ENCODE peak calls at places on chromosomes 1 and 21, in eight cellular contexts. One of them, this sample, is unnamed.

GRCh38 chr1:206957639-206958038 is 11.4 kb upstream of the PIGR start:
- DNase-seq in cardiac fibroblast: no peak
- DNase-seq in Peyer's patch: no peak
- DNase-seq in heart left ventricle: no peak
- DNase-seq in HFF-Myc: no peak
- DNase-seq in breast epithelium: no peak
- DNase-seq in lower leg skin: no peak
- DNase-seq in RWPE1: no peak
- DNase-seq in this sample: no peak

GRCh38 chr21:42443181-42443785 is 39.6 kb downstream of the UBASH3A start:
- DNase-seq in heart left ventricle: no peak
- DNase-seq in cardiac fibroblast: no peak
- DNase-seq in lower leg skin: no peak
- DNase-seq in RWPE1: no peak
- DNase-seq in breast epithelium: no peak
- DNase-seq in HFF-Myc: no peak
- DNase-seq in Peyer's patch: no peak
- DNase-seq in this sample: no peak

GRCh38 chr21:31554511-31555022 is 104.9 kb upstream of the SOD1 start:
- DNase-seq in heart left ventricle: no peak
- DNase-seq in RWPE1: peak
- DNase-seq in cardiac fibroblast: peak
- DNase-seq in breast epithelium: no peak
- DNase-seq in Peyer's patch: no peak
- DNase-seq in lower leg skin: no peak
- DNase-seq in HFF-Myc: no peak
- DNase-seq in this sample: no peak

GRCh38 chr1:54409156-54410142 is 3.3 kb upstream of the SSBP3 start:
- DNase-seq in RWPE1: no peak
- DNase-seq in lower leg skin: no peak
- DNase-seq in Peyer's patch: no peak
- DNase-seq in HFF-Myc: no peak
- DNase-seq in cardiac fibroblast: no peak
- DNase-seq in breast epithelium: no peak
- DNase-seq in heart left ventricle: no peak
- DNase-seq in this sample: no peak

GRCh38 chr1:238141295-238141694 is 250.6 kb upstream of the ZP4 start:
- DNase-seq in RWPE1: no peak
- DNase-seq in lower leg skin: no peak
- DNase-seq in HFF-Myc: no peak
- DNase-seq in Peyer's patch: no peak
- DNase-seq in breast epithelium: no peak
- DNase-seq in cardiac fibroblast: no peak
- DNase-seq in heart left ventricle: no peak
- DNase-seq in this sample: no peak

GRCh38 chr1:167842872-167843271 is 71.1 kb downstream of the ADCY10 start:
- DNase-seq in breast epithelium: no peak
- DNase-seq in HFF-Myc: no peak
- DNase-seq in heart left ventricle: no peak
- DNase-seq in cardiac fibroblast: no peak
- DNase-seq in RWPE1: no peak
- DNase-seq in Peyer's patch: no peak
- DNase-seq in lower leg skin: no peak
- DNase-seq in this sample: no peak

GRCh38 chr1:172753964-172754363 is 95.1 kb downstream of the FASLG start:
- DNase-seq in RWPE1: no peak
- DNase-seq in heart left ventricle: no peak
- DNase-seq in lower leg skin: no peak
- DNase-seq in cardiac fibroblast: no peak
- DNase-seq in breast epithelium: no peak
- DNase-seq in Peyer's patch: no peak
- DNase-seq in HFF-Myc: no peak
- DNase-seq in this sample: no peak

GRCh38 chr1:64546018-64546417 is 76.1 kb downstream of the CACHD1 start:
- DNase-seq in Peyer's patch: no peak
- DNase-seq in lower leg skin: no peak
- DNase-seq in breast epithelium: no peak
- DNase-seq in HFF-Myc: no peak
- DNase-seq in RWPE1: no peak
- DNase-seq in heart left ventricle: no peak
- DNase-seq in cardiac fibroblast: peak
- DNase-seq in this sample: no peak

GRCh38 chr1:206792939-206793607 is 20.8 kb upstream of the IL10 start:
- DNase-seq in HFF-Myc: no peak
- DNase-seq in cardiac fibroblast: peak
- DNase-seq in heart left ventricle: no peak
- DNase-seq in breast epithelium: no peak
- DNase-seq in Peyer's patch: no peak
- DNase-seq in lower leg skin: no peak
- DNase-seq in RWPE1: no peak
- DNase-seq in this sample: no peak

GRCh38 chr1:110170726-110171125 is 20.4 kb downstream of the SLC6A17 start:
- DNase-seq in cardiac fibroblast: no peak
- DNase-seq in lower leg skin: no peak
- DNase-seq in heart left ventricle: no peak
- DNase-seq in RWPE1: no peak
- DNase-seq in breast epithelium: no peak
- DNase-seq in HFF-Myc: no peak
- DNase-seq in Peyer's patch: no peak
- DNase-seq in this sample: no peak

GRCh38 chr1:100353073-100353801 is 931 bp downstream of the CDC14A start:
- DNase-seq in breast epithelium: peak
- DNase-seq in cardiac fibroblast: no peak
- DNase-seq in HFF-Myc: no peak
- DNase-seq in RWPE1: peak
- DNase-seq in Peyer's patch: peak
- DNase-seq in lower leg skin: peak
- DNase-seq in heart left ventricle: peak
- DNase-seq in this sample: no peak

GRCh38 chr21:31509108-31510017 is 150.1 kb upstream of the SOD1 start:
- DNase-seq in cardiac fibroblast: peak
- DNase-seq in lower leg skin: peak
- DNase-seq in Peyer's patch: peak
- DNase-seq in breast epithelium: no peak
- DNase-seq in heart left ventricle: no peak
- DNase-seq in HFF-Myc: no peak
- DNase-seq in RWPE1: peak
- DNase-seq in this sample: no peak

GRCh38 chr1:50959303-50959912 is 659 bp downstream of the FAF1 start:
- DNase-seq in heart left ventricle: peak
- DNase-seq in RWPE1: peak
- DNase-seq in lower leg skin: peak
- DNase-seq in breast epithelium: no peak
- DNase-seq in Peyer's patch: peak
- DNase-seq in cardiac fibroblast: peak
- DNase-seq in HFF-Myc: no peak
- DNase-seq in this sample: no peak

GRCh38 chr1:157969693-157970485 is 23.6 kb upstream of the KIRREL1 start:
- DNase-seq in RWPE1: peak
- DNase-seq in Peyer's patch: no peak
- DNase-seq in lower leg skin: no peak
- DNase-seq in cardiac fibroblast: peak
- DNase-seq in heart left ventricle: peak
- DNase-seq in breast epithelium: no peak
- DNase-seq in HFF-Myc: peak
- DNase-seq in this sample: no peak

GRCh38 chr1:213852107-213852506 is 135.7 kb upstream of the PROX1 start:
- DNase-seq in breast epithelium: no peak
- DNase-seq in RWPE1: no peak
- DNase-seq in lower leg skin: no peak
- DNase-seq in heart left ventricle: no peak
- DNase-seq in Peyer's patch: no peak
- DNase-seq in cardiac fibroblast: no peak
- DNase-seq in HFF-Myc: no peak
- DNase-seq in this sample: no peak

GRCh38 chr1:187264995-187265602 is 436.4 kb downstream of the PLA2G4A start:
- DNase-seq in cardiac fibroblast: peak
- DNase-seq in Peyer's patch: no peak
- DNase-seq in breast epithelium: no peak
- DNase-seq in lower leg skin: no peak
- DNase-seq in RWPE1: peak
- DNase-seq in HFF-Myc: no peak
- DNase-seq in heart left ventricle: peak
- DNase-seq in this sample: no peak

GRCh38 chr1:230507671-230508407 is 81.7 kb upstream of the PGBD5 start:
- DNase-seq in cardiac fibroblast: peak
- DNase-seq in lower leg skin: no peak
- DNase-seq in heart left ventricle: peak
- DNase-seq in Peyer's patch: no peak
- DNase-seq in HFF-Myc: no peak
- DNase-seq in breast epithelium: no peak
- DNase-seq in RWPE1: peak
- DNase-seq in this sample: no peak

GRCh38 chr1:218209351-218209861 is 75.7 kb upstream of the RRP15 start:
- DNase-seq in HFF-Myc: peak
- DNase-seq in RWPE1: no peak
- DNase-seq in heart left ventricle: no peak
- DNase-seq in lower leg skin: no peak
- DNase-seq in cardiac fibroblast: peak
- DNase-seq in Peyer's patch: no peak
- DNase-seq in breast epithelium: no peak
- DNase-seq in this sample: no peak

GRCh38 chr1:52444465-52444864 is 40.1 kb downstream of the PRPF38A start:
- DNase-seq in lower leg skin: no peak
- DNase-seq in HFF-Myc: no peak
- DNase-seq in cardiac fibroblast: no peak
- DNase-seq in Peyer's patch: no peak
- DNase-seq in breast epithelium: no peak
- DNase-seq in RWPE1: no peak
- DNase-seq in heart left ventricle: no peak
- DNase-seq in this sample: no peak

GRCh38 chr1:88061106-88061829 is 622.8 kb upstream of the PKN2 start:
- DNase-seq in cardiac fibroblast: peak
- DNase-seq in HFF-Myc: peak
- DNase-seq in heart left ventricle: peak
- DNase-seq in RWPE1: peak
- DNase-seq in lower leg skin: peak
- DNase-seq in breast epithelium: peak
- DNase-seq in Peyer's patch: peak
- DNase-seq in this sample: peak

GRCh38 chr1:246728311-246728710 is 4.1 kb downstream of the SCCPDH start:
- DNase-seq in heart left ventricle: no peak
- DNase-seq in breast epithelium: no peak
- DNase-seq in HFF-Myc: no peak
- DNase-seq in Peyer's patch: no peak
- DNase-seq in lower leg skin: no peak
- DNase-seq in cardiac fibroblast: peak
- DNase-seq in RWPE1: no peak
- DNase-seq in this sample: no peak

GRCh38 chr1:172266528-172267174 is 153.8 kb upstream of the C1orf105 start:
- DNase-seq in HFF-Myc: no peak
- DNase-seq in heart left ventricle: no peak
- DNase-seq in lower leg skin: no peak
- DNase-seq in cardiac fibroblast: no peak
- DNase-seq in RWPE1: no peak
- DNase-seq in breast epithelium: no peak
- DNase-seq in Peyer's patch: no peak
- DNase-seq in this sample: no peak

DNA sequence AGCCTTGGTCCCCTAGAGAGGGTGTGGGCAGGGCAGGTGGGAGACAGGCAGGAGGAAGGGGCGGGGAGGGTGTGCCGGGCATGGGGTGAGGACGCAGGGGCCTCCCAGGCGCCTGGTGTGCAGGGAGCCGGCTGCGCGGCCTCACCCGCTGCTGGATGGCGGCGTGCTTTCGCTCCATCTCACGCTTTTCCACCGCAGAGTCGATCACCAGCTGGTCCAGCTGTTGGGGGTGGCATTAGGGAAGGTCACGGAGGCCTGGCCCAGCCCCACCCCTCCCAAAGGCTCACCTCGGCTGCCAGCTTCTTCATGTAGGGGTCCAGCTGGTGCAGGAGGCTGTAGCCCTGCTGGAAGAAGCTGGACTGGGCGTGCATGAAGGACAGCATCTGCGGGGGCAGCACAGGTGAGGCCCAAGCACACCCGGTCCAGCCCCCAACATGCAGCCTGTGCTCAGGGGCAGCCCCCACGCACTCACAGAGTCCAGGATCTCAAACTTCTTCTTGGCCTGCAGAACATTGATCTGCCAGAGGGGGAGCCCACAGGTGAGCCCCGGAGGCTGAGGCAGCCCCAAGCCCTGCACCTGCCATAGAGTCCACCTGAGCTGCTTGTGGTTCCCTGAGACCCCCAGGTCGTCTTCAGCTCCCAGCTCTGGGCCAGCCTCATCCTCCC is 7.9 kb downstream of the ACAP3 start:
- DNase-seq in HFF-Myc: no peak
- DNase-seq in breast epithelium: no peak
- DNase-seq in lower leg skin: no peak
- DNase-seq in cardiac fibroblast: no peak
- DNase-seq in heart left ventricle: no peak
- DNase-seq in Peyer's patch: no peak
- DNase-seq in RWPE1: no peak
- DNase-seq in this sample: no peak
- TF ChIP-seq CTCF in HFF-Myc: peak
- TF ChIP-seq CTCF in breast epithelium: no peak
- TF ChIP-seq CTCF in lower leg skin: no peak
- TF ChIP-seq CTCF in cardiac fibroblast: peak
- TF ChIP-seq CTCF in heart left ventricle: no peak
- TF ChIP-seq CTCF in Peyer's patch: peak
- TF ChIP-seq CTCF in RWPE1: peak
- TF ChIP-seq CTCF in this sample: peak

GRCh38 chr1:32817815-32818786 is 648 bp downstream of the S100PBP start:
- DNase-seq in Peyer's patch: peak
- DNase-seq in cardiac fibroblast: peak
- DNase-seq in HFF-Myc: no peak
- DNase-seq in breast epithelium: peak
- DNase-seq in lower leg skin: peak
- DNase-seq in RWPE1: peak
- DNase-seq in heart left ventricle: peak
- DNase-seq in this sample: peak
- TF ChIP-seq CTCF in Peyer's patch: no peak
- TF ChIP-seq CTCF in cardiac fibroblast: no peak
- TF ChIP-seq CTCF in HFF-Myc: no peak
- TF ChIP-seq CTCF in breast epithelium: no peak
- TF ChIP-seq CTCF in lower leg skin: no peak
- TF ChIP-seq CTCF in RWPE1: no peak
- TF ChIP-seq CTCF in heart left ventricle: no peak
- TF ChIP-seq CTCF in this sample: no peak

GRCh38 chr1:182029379-182030331 is 31.9 kb downstream of the ZNF648 start:
- DNase-seq in lower leg skin: peak
- DNase-seq in Peyer's patch: peak
- DNase-seq in breast epithelium: peak
- DNase-seq in RWPE1: peak
- DNase-seq in HFF-Myc: peak
- DNase-seq in cardiac fibroblast: peak
- DNase-seq in heart left ventricle: peak
- DNase-seq in this sample: peak
- TF ChIP-seq CTCF in lower leg skin: no peak
- TF ChIP-seq CTCF in Peyer's patch: peak
- TF ChIP-seq CTCF in breast epithelium: no peak
- TF ChIP-seq CTCF in RWPE1: peak
- TF ChIP-seq CTCF in HFF-Myc: no peak
- TF ChIP-seq CTCF in cardiac fibroblast: no peak
- TF ChIP-seq CTCF in heart left ventricle: peak
- TF ChIP-seq CTCF in this sample: peak

GRCh38 chr1:201711811-201712210 is 117.1 kb upstream of the IPO9 start:
- DNase-seq in HFF-Myc: no peak
- DNase-seq in cardiac fibroblast: peak
- DNase-seq in lower leg skin: peak
- DNase-seq in breast epithelium: no peak
- DNase-seq in heart left ventricle: no peak
- DNase-seq in RWPE1: no peak
- DNase-seq in Peyer's patch: no peak
- DNase-seq in this sample: no peak
- TF ChIP-seq CTCF in HFF-Myc: no peak
- TF ChIP-seq CTCF in cardiac fibroblast: no peak
- TF ChIP-seq CTCF in lower leg skin: no peak
- TF ChIP-seq CTCF in breast epithelium: no peak
- TF ChIP-seq CTCF in heart left ventricle: no peak
- TF ChIP-seq CTCF in RWPE1: no peak
- TF ChIP-seq CTCF in Peyer's patch: no peak
- TF ChIP-seq CTCF in this sample: no peak

GRCh38 chr1:150268706-150269403 is at the start of gene APH1A:
- DNase-seq in RWPE1: peak
- DNase-seq in breast epithelium: peak
- DNase-seq in lower leg skin: peak
- DNase-seq in cardiac fibroblast: peak
- DNase-seq in heart left ventricle: peak
- DNase-seq in HFF-Myc: peak
- DNase-seq in Peyer's patch: peak
- DNase-seq in this sample: peak
- TF ChIP-seq CTCF in RWPE1: no peak
- TF ChIP-seq CTCF in breast epithelium: no peak
- TF ChIP-seq CTCF in lower leg skin: no peak
- TF ChIP-seq CTCF in cardiac fibroblast: no peak
- TF ChIP-seq CTCF in heart left ventricle: no peak
- TF ChIP-seq CTCF in HFF-Myc: no peak
- TF ChIP-seq CTCF in Peyer's patch: no peak
- TF ChIP-seq CTCF in this sample: no peak